ENCODE peak calls at places on chromosome 9, in five cellular contexts. X is BJ, H is PC-9, S is psoas muscle, W is thoracic aorta. Q is an unnamed sample.

GRCh38 chr9:107465467-107466451 is 23.8 kb downstream of the KLF4 start:
- DNase-seq in X (no peak), H (no peak), S (peak; percentile 81), W (peak; percentile 34), Q (peak; percentile 50)

GRCh38 chr9:93678199-93679019 is 102.0 kb downstream of the PHF2 start:
- DNase-seq in X (no peak), H (no peak), S (no peak), W (no peak), Q (peak; percentile 11)

GRCh38 chr9:128635266-128636023 is 21.2 kb downstream of the DYNC2I2 start:
- DNase-seq in X (peak; percentile 77), H (peak; percentile 95), S (peak; percentile 90), W (peak; percentile 78), Q (no peak)

GRCh38 chr9:9299134-9299533 is 1313.7 kb downstream of the PTPRD start:
- DNase-seq in X (no peak), H (no peak), S (no peak), W (no peak), Q (no peak)

GRCh38 chr9:34459941-34460340 is 1.3 kb downstream of the DNAI1 start:
- DNase-seq in X (no peak), H (no peak), S (no peak), W (no peak), Q (no peak)

GRCh38 chr9:7169717-7170348 is 412.1 kb downstream of the KDM4C start:
- DNase-seq in X (no peak), H (no peak), S (no peak), W (no peak), Q (no peak)

GRCh38 chr9:110076894-110077725 is 130.8 kb downstream of the C9orf152 start:
- DNase-seq in X (no peak), H (peak; percentile 58), S (no peak), W (no peak), Q (no peak)

GRCh38 chr9:111934747-111935146 is 38.1 kb downstream of the UGCG start:
- DNase-seq in X (no peak), H (no peak), S (no peak), W (no peak), Q (no peak)

GRCh38 chr9:10488937-10489336 is 123.9 kb downstream of the PTPRD start:
- DNase-seq in X (no peak), H (no peak), S (no peak), W (no peak), Q (no peak)

GRCh38 chr9:74940600-74940999 is 12.1 kb downstream of the C9orf40 start:
- DNase-seq in X (no peak), H (no peak), S (no peak), W (no peak), Q (no peak)

GRCh38 chr9:79000218-79001002 is 571.4 kb upstream of the TLE4 start:
- DNase-seq in X (no peak), H (no peak), S (no peak), W (no peak), Q (no peak)

GRCh38 chr9:117704024-117704575 is at the start of gene TLR4:
- DNase-seq in X (peak; percentile 55), H (peak; percentile 77), S (peak; percentile 55), W (no peak), Q (peak; percentile 42)

GRCh38 chr9:5582835-5583195 is 46.1 kb upstream of the RIC1 start:
- DNase-seq in X (no peak), H (no peak), S (no peak), W (no peak), Q (peak; percentile 45)

GRCh38 chr9:136779808-136780207 is 11.3 kb upstream of the TMEM141 start:
- DNase-seq in X (no peak), H (no peak), S (no peak), W (no peak), Q (no peak)
- TF ChIP-seq CTCF in X (peak; percentile 8), H (no peak), S (no peak), W (no peak), Q (no peak)

DNA sequence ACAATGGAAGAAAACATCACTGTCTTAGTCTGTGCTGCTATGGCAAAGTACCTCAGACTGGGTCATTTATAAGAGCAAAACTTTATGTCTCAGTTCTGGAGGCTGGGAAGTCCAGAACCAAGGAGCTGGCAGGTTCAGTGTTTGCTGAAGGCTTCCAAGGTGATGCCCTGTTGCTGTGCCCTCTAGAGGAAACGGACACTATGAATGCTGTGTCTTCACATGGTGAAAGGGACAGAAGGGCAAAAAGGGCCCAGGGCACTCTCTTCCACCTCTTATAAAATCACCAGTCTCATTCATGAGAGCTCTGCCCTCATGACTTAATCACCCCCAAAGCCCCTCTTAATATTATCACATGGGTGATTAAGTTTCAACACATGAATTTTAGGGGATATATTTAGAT is 143.5 kb downstream of the FANCC start:
- DNase-seq in X (no peak), H (no peak), S (no peak), W (no peak), Q (no peak)
- TF ChIP-seq CTCF in X (no peak), H (no peak), S (no peak), W (no peak), Q (no peak)

GRCh38 chr9:18141681-18142080 is 332.3 kb upstream of the ADAMTSL1 start:
- DNase-seq in X (no peak), H (no peak), S (no peak), W (no peak), Q (no peak)

GRCh38 chr9:18138676-18139075 is 335.3 kb upstream of the ADAMTSL1 start:
- DNase-seq in X (no peak), H (no peak), S (no peak), W (no peak), Q (no peak)

GRCh38 chr9:18146329-18146728 is 327.6 kb upstream of the ADAMTSL1 start:
- DNase-seq in X (no peak), H (no peak), S (no peak), W (no peak), Q (no peak)

GRCh38 chr9:18137815-18138214 is 336.1 kb upstream of the ADAMTSL1 start:
- DNase-seq in X (no peak), H (no peak), S (no peak), W (no peak), Q (no peak)

DNA sequence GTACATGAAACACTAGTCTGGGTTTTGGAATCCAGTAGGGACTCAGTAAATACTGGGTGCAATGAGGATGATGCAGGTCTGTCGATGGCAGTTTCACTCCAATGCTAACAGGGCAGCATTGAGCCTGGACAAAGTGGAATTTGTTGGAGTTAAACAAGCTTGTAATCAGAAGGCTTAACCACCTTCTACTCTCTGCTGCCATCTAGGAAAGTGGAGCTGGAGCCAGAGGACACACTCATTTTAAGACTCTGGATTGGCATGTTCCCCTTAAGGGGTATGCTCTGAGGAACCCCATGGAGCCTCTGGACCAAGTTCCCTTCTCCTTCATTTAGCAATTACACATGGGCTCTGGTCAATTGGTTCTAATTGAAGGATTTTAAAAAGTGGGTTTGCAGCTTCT is 331.0 kb upstream of the ADAMTSL1 start:
- DNase-seq in X (no peak), H (no peak), S (no peak), W (no peak), Q (no peak)
- TF ChIP-seq CTCF in X (peak; percentile 39), H (no peak), S (no peak), W (no peak), Q (no peak)

GRCh38 chr9:127558581-127559246 is 53.4 kb upstream of the STXBP1 start:
- DNase-seq in X (no peak), H (no peak), S (no peak), W (no peak), Q (no peak)
- TF ChIP-seq CTCF in X (no peak), H (no peak), S (no peak), W (no peak), Q (no peak)

DNA sequence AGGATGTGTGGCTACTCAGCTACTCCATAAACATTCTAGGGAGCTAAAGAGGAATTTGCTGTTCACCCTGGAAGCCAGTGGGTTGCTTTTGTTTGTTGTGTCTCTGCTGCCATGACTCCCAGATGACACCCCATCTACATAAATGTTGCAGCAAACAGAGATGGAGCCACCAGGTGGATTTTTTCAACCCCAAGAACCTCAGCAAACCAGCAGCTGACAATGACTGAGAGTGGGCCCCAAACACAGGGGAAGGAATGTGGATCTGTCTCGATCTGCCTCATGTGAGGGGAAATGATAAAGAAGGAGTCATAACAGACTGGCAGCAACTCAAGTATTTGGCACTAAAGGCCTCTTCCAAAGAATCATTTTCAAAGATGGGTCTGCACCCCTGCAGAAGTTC is 132.7 kb upstream of the TNC start:
- DNase-seq in X (peak; percentile 86), H (no peak), S (no peak), W (no peak), Q (no peak)
- TF ChIP-seq CTCF in X (peak; percentile 8), H (no peak), S (no peak), W (no peak), Q (no peak)

GRCh38 chr9:88816141-88816540 is 175.1 kb upstream of the S1PR3 start:
- DNase-seq in X (peak; percentile 19), H (no peak), S (no peak), W (no peak), Q (no peak)
- TF ChIP-seq CTCF in X (no peak), H (no peak), S (no peak), W (no peak), Q (no peak)

DNA sequence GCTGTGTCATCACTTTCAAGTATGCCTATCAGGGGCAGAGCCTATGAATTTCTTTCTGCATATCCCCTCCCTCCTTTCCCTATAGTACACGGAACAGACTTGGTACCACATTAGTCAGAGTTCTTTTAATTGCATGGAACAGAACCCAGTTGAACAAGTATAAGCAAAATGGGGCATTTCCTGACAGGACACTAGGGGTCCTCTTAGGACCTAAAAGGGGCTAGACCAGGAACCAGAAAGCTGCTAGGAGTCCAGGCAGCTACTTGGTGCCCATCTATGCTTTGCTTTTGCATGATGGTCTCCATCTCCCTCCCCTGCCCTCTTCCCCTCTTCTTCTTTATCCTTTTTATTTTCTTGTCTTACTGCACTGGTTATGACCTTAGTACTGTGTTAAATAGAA is 5.9 kb downstream of the BSPRY start:
- DNase-seq in X (no peak), H (no peak), S (no peak), W (no peak), Q (no peak)
- TF ChIP-seq CTCF in X (peak; percentile 14), H (no peak), S (no peak), W (no peak), Q (no peak)

GRCh38 chr9:127534250-127534649 is 77.8 kb upstream of the STXBP1 start:
- DNase-seq in X (no peak), H (no peak), S (no peak), W (no peak), Q (no peak)
- TF ChIP-seq CTCF in X (no peak), H (no peak), S (no peak), W (no peak), Q (no peak)

Q was measured in activated B cell treated with CpG ODN at 0.5 μM for 24 hours.